ENCODE peak calls at places on chromosome 14, in ten cellular contexts. O is A549, R is body of pancreas, V is HCT116, Y is heart left ventricle, I is upper lobe of left lung, K is HepG2, A is gastrocnemius medialis, J is K562, H is right lobe of liver. C is an unnamed sample.

GRCh38 chr14:64625363-64626232 is 75.8 kb downstream of the PPP1R36 start:
- ATAC-seq in O (no peak), R (peak; percentile 48), V (no peak), Y (peak; percentile 47), I (no peak), K (peak; percentile 76), A (no peak), J (no peak), H (peak; percentile 21), C (no peak)

GRCh38 chr14:75292016-75292646 is 13.5 kb downstream of the FOS start:
- ATAC-seq in O (no peak), R (no peak), V (no peak), Y (no peak), I (no peak), K (no peak), A (no peak), J (no peak), H (peak; percentile 7), C (no peak)

GRCh38 chr14:79480212-79480611 is 731.1 kb downstream of the DIO2 start:
- ATAC-seq in O (no peak), R (no peak), V (no peak), Y (no peak), I (no peak), K (no peak), A (no peak), J (no peak), H (no peak), C (no peak)

GRCh38 chr14:54330876-54331275 is 65.9 kb upstream of the CDKN3 start:
- ATAC-seq in O (no peak), R (no peak), V (no peak), Y (peak; percentile 55), I (no peak), K (no peak), A (no peak), J (no peak), H (no peak), C (no peak)

GRCh38 chr14:92441751-92442477 is 71.7 kb upstream of the RIN3 start:
- ATAC-seq in O (no peak), R (no peak), V (no peak), Y (no peak), I (no peak), K (no peak), A (no peak), J (no peak), H (no peak), C (no peak)

GRCh38 chr14:98368214-98368613 is 903.8 kb downstream of the BCL11B start:
- ATAC-seq in O (no peak), R (no peak), V (no peak), Y (no peak), I (no peak), K (no peak), A (no peak), J (no peak), H (no peak), C (no peak)

GRCh38 chr14:51981218-51981854 is 8.0 kb upstream of the RTRAF start:
- ATAC-seq in O (no peak), R (no peak), V (no peak), Y (peak; percentile 15), I (no peak), K (no peak), A (no peak), J (no peak), H (no peak), C (no peak)

GRCh38 chr14:102949801-102950451 is 27.5 kb downstream of the AMN start:
- ATAC-seq in O (no peak), R (peak; percentile 22), V (no peak), Y (peak; percentile 73), I (no peak), K (no peak), A (peak; percentile 68), J (no peak), H (peak; percentile 77), C (peak; percentile 54)

GRCh38 chr14:104333903-104334811 is 195.8 kb downstream of the KIF26A start:
- ATAC-seq in O (no peak), R (no peak), V (no peak), Y (no peak), I (no peak), K (no peak), A (no peak), J (no peak), H (no peak), C (no peak)

GRCh38 chr14:103928011-103928890 is at the start of gene TDRD9:
- ATAC-seq in O (no peak), R (no peak), V (no peak), Y (no peak), I (no peak), K (no peak), A (no peak), J (no peak), H (no peak), C (no peak)

GRCh38 chr14:102805941-102806340 is 28.7 kb downstream of the TRAF3 start:
- ATAC-seq in O (peak; percentile 59), R (no peak), V (no peak), Y (no peak), I (no peak), K (no peak), A (no peak), J (no peak), H (no peak), C (no peak)

GRCh38 chr14:71001742-71002141 is 94.5 kb downstream of the PCNX1 start:
- ATAC-seq in O (no peak), R (no peak), V (no peak), Y (peak; percentile 78), I (no peak), K (no peak), A (no peak), J (no peak), H (no peak), C (no peak)

GRCh38 chr14:105485720-105486332 is 860 bp upstream of the CRIP1 start:
- ATAC-seq in O (peak; percentile 0), R (no peak), V (no peak), Y (no peak), I (no peak), K (peak; percentile 42), A (no peak), J (peak; percentile 44), H (no peak), C (no peak)

GRCh38 chr14:105486333-105486973 is at the start of gene CRIP1:
- ATAC-seq in O (no peak), R (no peak), V (no peak), Y (no peak), I (no peak), K (no peak), A (no peak), J (no peak), H (no peak), C (no peak)

GRCh38 chr14:105487986-105488777 is 1.5 kb downstream of the CRIP1 start:
- ATAC-seq in O (no peak), R (no peak), V (no peak), Y (no peak), I (no peak), K (no peak), A (no peak), J (no peak), H (no peak), C (no peak)

GRCh38 chr14:105487449-105487985 is 831 bp downstream of the CRIP1 start:
- ATAC-seq in O (no peak), R (no peak), V (no peak), Y (no peak), I (no peak), K (no peak), A (no peak), J (no peak), H (no peak), C (no peak)

GRCh38 chr14:105486974-105487448 is 325 bp downstream of the CRIP1 start:
- ATAC-seq in O (no peak), R (no peak), V (no peak), Y (no peak), I (no peak), K (no peak), A (no peak), J (no peak), H (no peak), C (no peak)
- TF ChIP-seq POLR2A in O (peak; percentile 98), R (no peak), V (peak; percentile 92), Y (peak; percentile 69), I (no peak), K (peak; percentile 33), A (peak; percentile 19), J (no peak), H (no peak), C (peak; percentile 69)

DNA sequence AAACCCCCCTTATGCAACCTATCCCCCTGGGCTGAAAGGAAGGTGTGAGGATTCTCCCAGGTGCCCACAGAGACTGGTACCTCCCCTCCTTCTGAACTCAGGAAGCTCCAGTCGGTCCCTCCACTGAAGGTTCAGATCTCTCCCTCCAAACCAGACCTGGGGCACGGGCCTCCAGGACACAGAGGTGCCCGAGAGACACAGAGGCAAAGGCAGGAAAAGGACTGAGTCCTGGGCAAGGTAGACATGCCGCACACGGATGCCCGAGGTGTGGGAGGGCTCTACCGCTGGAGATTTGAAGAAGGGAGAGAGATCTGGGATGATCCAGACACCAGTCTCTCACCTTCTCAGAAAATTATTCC is 3.6 kb downstream of the CEBPE start:
- ATAC-seq in O (peak; percentile 1), R (no peak), V (peak; percentile 16), Y (no peak), I (no peak), K (no peak), A (no peak), J (no peak), H (no peak), C (no peak)
- TF ChIP-seq POLR2A in O (no peak), R (no peak), V (no peak), Y (no peak), I (no peak), K (no peak), A (no peak), J (no peak), H (no peak), C (no peak)

DNA sequence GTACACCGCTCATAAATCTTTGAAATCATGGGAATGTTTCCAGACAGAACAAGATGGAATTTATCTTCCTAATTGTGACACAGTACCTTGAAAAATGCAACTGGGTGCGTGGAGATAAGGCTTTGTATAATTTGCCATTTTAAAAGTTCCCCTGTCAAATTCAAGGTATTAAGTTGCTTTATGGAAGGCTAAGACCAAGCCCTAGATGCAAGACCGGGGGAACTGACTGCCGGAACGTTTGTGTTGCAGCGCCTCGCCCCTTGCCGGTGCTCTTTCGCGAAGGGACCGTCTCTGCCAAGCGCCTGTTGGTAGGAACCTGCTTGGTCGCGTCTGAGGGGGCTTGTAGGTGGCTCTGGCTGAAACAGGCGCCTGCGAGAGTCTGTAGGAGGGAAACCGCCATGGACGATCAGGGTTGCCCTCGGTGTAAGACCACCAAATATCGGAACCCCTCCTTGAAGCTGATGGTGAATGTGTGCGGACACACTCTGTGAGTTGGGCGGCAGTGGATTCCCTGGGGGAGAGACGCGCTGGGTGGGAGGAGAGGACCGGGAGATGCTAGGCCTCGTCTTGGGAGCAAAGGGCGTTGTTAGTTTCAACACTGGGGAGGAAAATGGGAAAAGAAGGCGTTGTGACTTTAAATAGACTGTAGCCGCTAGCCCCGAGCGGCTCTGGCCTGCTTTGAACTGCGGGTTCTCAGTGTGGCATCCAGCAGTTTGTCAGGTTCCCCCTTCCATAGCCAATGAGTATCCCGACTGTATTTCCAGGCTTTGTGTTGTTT is at the start of gene MNAT1:
- ATAC-seq in O (peak; percentile 98), R (peak; percentile 97), V (peak; percentile 96), Y (peak; percentile 96), I (peak; percentile 94), K (peak; percentile 98), A (peak; percentile 73), J (peak; percentile 93), H (peak; percentile 98), C (peak; percentile 84)
- TF ChIP-seq POLR2A in O (peak; percentile 74), R (peak; percentile 56), V (peak; percentile 74), Y (peak; percentile 49), I (no peak), K (peak; percentile 87), A (peak; percentile 54), J (peak; percentile 90), H (peak; percentile 22), C (no peak)

GRCh38 chr14:96038920-96039632 is at the start of gene C14orf132:
- ATAC-seq in O (peak; percentile 83), R (peak; percentile 84), V (peak; percentile 81), Y (peak; percentile 93), I (peak; percentile 86), K (peak; percentile 88), A (peak; percentile 67), J (peak; percentile 94), H (peak; percentile 94), C (peak; percentile 83)
- TF ChIP-seq POLR2A in O (peak; percentile 57), R (peak; percentile 57), V (peak; percentile 49), Y (no peak), I (peak; percentile 73), K (no peak), A (peak; percentile 41), J (no peak), H (peak; percentile 81), C (peak; percentile 70)

C was measured in gastroesophageal sphincter.